ENCODE peak calls at places on chromosomes 1 and 21, in seven cellular contexts. One of them, this sample, is unnamed.

GRCh38 chr1:228154685-228155571 is 5.2 kb downstream of the GJC2 start:
- DNase-seq in SK-N-MC: no peak
- DNase-seq in activated CD8-positive, alpha-beta memory T cell treated with anti-CD3 and anti-CD28 coated beads for 1 hour: no peak
- DNase-seq in erythroblast: no peak
- DNase-seq in effector CD4-positive, alpha-beta T cell: no peak
- DNase-seq in activated T-cell treated with anti-CD3 and anti-CD28 coated beads for 1 hour: no peak
- DNase-seq in Caki2: no peak
- DNase-seq in this sample: peak; percentile 64

GRCh38 chr1:43930168-43930948 is 3.2 kb upstream of the ARTN start:
- DNase-seq in Caki2: no peak
- DNase-seq in erythroblast: peak; percentile 58
- DNase-seq in activated CD8-positive, alpha-beta memory T cell treated with anti-CD3 and anti-CD28 coated beads for 1 hour: no peak
- DNase-seq in activated T-cell treated with anti-CD3 and anti-CD28 coated beads for 1 hour: no peak
- DNase-seq in effector CD4-positive, alpha-beta T cell: no peak
- DNase-seq in SK-N-MC: peak; percentile 61
- DNase-seq in this sample: peak; percentile 37

GRCh38 chr1:35882586-35882944 is 444 bp upstream of the AGO1 start:
- DNase-seq in activated T-cell treated with anti-CD3 and anti-CD28 coated beads for 1 hour: no peak
- DNase-seq in activated CD8-positive, alpha-beta memory T cell treated with anti-CD3 and anti-CD28 coated beads for 1 hour: no peak
- DNase-seq in effector CD4-positive, alpha-beta T cell: no peak
- DNase-seq in erythroblast: peak; percentile 48
- DNase-seq in Caki2: no peak
- DNase-seq in SK-N-MC: no peak
- DNase-seq in this sample: no peak

GRCh38 chr1:198669771-198670170 is 30.9 kb downstream of the PTPRC start:
- DNase-seq in activated T-cell treated with anti-CD3 and anti-CD28 coated beads for 1 hour: no peak
- DNase-seq in Caki2: no peak
- DNase-seq in SK-N-MC: no peak
- DNase-seq in activated CD8-positive, alpha-beta memory T cell treated with anti-CD3 and anti-CD28 coated beads for 1 hour: no peak
- DNase-seq in effector CD4-positive, alpha-beta T cell: no peak
- DNase-seq in erythroblast: no peak
- DNase-seq in this sample: no peak

GRCh38 chr1:154190550-154190949 is 1.4 kb downstream of the TPM3 start:
- DNase-seq in effector CD4-positive, alpha-beta T cell: no peak
- DNase-seq in SK-N-MC: no peak
- DNase-seq in erythroblast: no peak
- DNase-seq in activated T-cell treated with anti-CD3 and anti-CD28 coated beads for 1 hour: no peak
- DNase-seq in Caki2: peak; percentile 37
- DNase-seq in activated CD8-positive, alpha-beta memory T cell treated with anti-CD3 and anti-CD28 coated beads for 1 hour: no peak
- DNase-seq in this sample: no peak

GRCh38 chr1:236156512-236157208 is 14.3 kb downstream of the GPR137B start:
- DNase-seq in effector CD4-positive, alpha-beta T cell: peak; percentile 16
- DNase-seq in activated T-cell treated with anti-CD3 and anti-CD28 coated beads for 1 hour: no peak
- DNase-seq in activated CD8-positive, alpha-beta memory T cell treated with anti-CD3 and anti-CD28 coated beads for 1 hour: no peak
- DNase-seq in Caki2: no peak
- DNase-seq in SK-N-MC: no peak
- DNase-seq in erythroblast: no peak
- DNase-seq in this sample: no peak

GRCh38 chr1:5890346-5891106 is 101.7 kb downstream of the NPHP4 start:
- DNase-seq in activated CD8-positive, alpha-beta memory T cell treated with anti-CD3 and anti-CD28 coated beads for 1 hour: no peak
- DNase-seq in erythroblast: no peak
- DNase-seq in activated T-cell treated with anti-CD3 and anti-CD28 coated beads for 1 hour: no peak
- DNase-seq in SK-N-MC: no peak
- DNase-seq in Caki2: no peak
- DNase-seq in effector CD4-positive, alpha-beta T cell: no peak
- DNase-seq in this sample: no peak

GRCh38 chr21:35343046-35343816 is 294.1 kb upstream of the RUNX1 start:
- DNase-seq in activated T-cell treated with anti-CD3 and anti-CD28 coated beads for 1 hour: no peak
- DNase-seq in activated CD8-positive, alpha-beta memory T cell treated with anti-CD3 and anti-CD28 coated beads for 1 hour: no peak
- DNase-seq in SK-N-MC: no peak
- DNase-seq in erythroblast: no peak
- DNase-seq in Caki2: no peak
- DNase-seq in effector CD4-positive, alpha-beta T cell: no peak
- DNase-seq in this sample: no peak

GRCh38 chr1:213266983-213267772 is 216.1 kb downstream of the RPS6KC1 start:
- DNase-seq in Caki2: no peak
- DNase-seq in activated CD8-positive, alpha-beta memory T cell treated with anti-CD3 and anti-CD28 coated beads for 1 hour: no peak
- DNase-seq in activated T-cell treated with anti-CD3 and anti-CD28 coated beads for 1 hour: no peak
- DNase-seq in effector CD4-positive, alpha-beta T cell: no peak
- DNase-seq in SK-N-MC: no peak
- DNase-seq in erythroblast: no peak
- DNase-seq in this sample: no peak

GRCh38 chr1:168469690-168470089 is 74.1 kb downstream of the XCL2 start:
- DNase-seq in effector CD4-positive, alpha-beta T cell: peak; percentile 7
- DNase-seq in Caki2: peak; percentile 38
- DNase-seq in erythroblast: peak; percentile 78
- DNase-seq in activated T-cell treated with anti-CD3 and anti-CD28 coated beads for 1 hour: peak; percentile 7
- DNase-seq in SK-N-MC: peak; percentile 71
- DNase-seq in activated CD8-positive, alpha-beta memory T cell treated with anti-CD3 and anti-CD28 coated beads for 1 hour: no peak
- DNase-seq in this sample: no peak

GRCh38 chr1:14686701-14687100 is 88.2 kb downstream of the KAZN start:
- DNase-seq in erythroblast: no peak
- DNase-seq in SK-N-MC: no peak
- DNase-seq in activated T-cell treated with anti-CD3 and anti-CD28 coated beads for 1 hour: no peak
- DNase-seq in Caki2: no peak
- DNase-seq in effector CD4-positive, alpha-beta T cell: no peak
- DNase-seq in activated CD8-positive, alpha-beta memory T cell treated with anti-CD3 and anti-CD28 coated beads for 1 hour: no peak
- DNase-seq in this sample: no peak

GRCh38 chr1:48869116-48869893 is 92.6 kb upstream of the BEND5 start:
- DNase-seq in erythroblast: no peak
- DNase-seq in effector CD4-positive, alpha-beta T cell: no peak
- DNase-seq in Caki2: no peak
- DNase-seq in activated T-cell treated with anti-CD3 and anti-CD28 coated beads for 1 hour: no peak
- DNase-seq in activated CD8-positive, alpha-beta memory T cell treated with anti-CD3 and anti-CD28 coated beads for 1 hour: no peak
- DNase-seq in SK-N-MC: no peak
- DNase-seq in this sample: no peak

GRCh38 chr21:26177187-26177586 is 6.6 kb upstream of the APP start:
- DNase-seq in SK-N-MC: no peak
- DNase-seq in activated CD8-positive, alpha-beta memory T cell treated with anti-CD3 and anti-CD28 coated beads for 1 hour: no peak
- DNase-seq in activated T-cell treated with anti-CD3 and anti-CD28 coated beads for 1 hour: no peak
- DNase-seq in Caki2: no peak
- DNase-seq in erythroblast: no peak
- DNase-seq in effector CD4-positive, alpha-beta T cell: no peak
- DNase-seq in this sample: peak; percentile 61

GRCh38 chr1:102191723-102192122 is 195.0 kb upstream of the OLFM3 start:
- DNase-seq in activated T-cell treated with anti-CD3 and anti-CD28 coated beads for 1 hour: no peak
- DNase-seq in erythroblast: peak; percentile 28
- DNase-seq in SK-N-MC: no peak
- DNase-seq in effector CD4-positive, alpha-beta T cell: no peak
- DNase-seq in activated CD8-positive, alpha-beta memory T cell treated with anti-CD3 and anti-CD28 coated beads for 1 hour: no peak
- DNase-seq in Caki2: peak; percentile 2
- DNase-seq in this sample: peak; percentile 58

GRCh38 chr1:162908236-162908635 is 47.3 kb upstream of the CCDC190 start:
- DNase-seq in effector CD4-positive, alpha-beta T cell: no peak
- DNase-seq in erythroblast: no peak
- DNase-seq in activated CD8-positive, alpha-beta memory T cell treated with anti-CD3 and anti-CD28 coated beads for 1 hour: no peak
- DNase-seq in activated T-cell treated with anti-CD3 and anti-CD28 coated beads for 1 hour: no peak
- DNase-seq in Caki2: no peak
- DNase-seq in SK-N-MC: no peak
- DNase-seq in this sample: no peak

GRCh38 chr21:33514234-33514633 is 22.7 kb upstream of the DNAJC28 start:
- DNase-seq in Caki2: no peak
- DNase-seq in activated T-cell treated with anti-CD3 and anti-CD28 coated beads for 1 hour: no peak
- DNase-seq in activated CD8-positive, alpha-beta memory T cell treated with anti-CD3 and anti-CD28 coated beads for 1 hour: no peak
- DNase-seq in SK-N-MC: no peak
- DNase-seq in effector CD4-positive, alpha-beta T cell: no peak
- DNase-seq in erythroblast: no peak
- DNase-seq in this sample: no peak

GRCh38 chr21:38619865-38620513 is 121.7 kb upstream of the ERG start:
- DNase-seq in SK-N-MC: no peak
- DNase-seq in activated CD8-positive, alpha-beta memory T cell treated with anti-CD3 and anti-CD28 coated beads for 1 hour: no peak
- DNase-seq in erythroblast: no peak
- DNase-seq in Caki2: no peak
- DNase-seq in activated T-cell treated with anti-CD3 and anti-CD28 coated beads for 1 hour: no peak
- DNase-seq in effector CD4-positive, alpha-beta T cell: no peak
- DNase-seq in this sample: no peak

GRCh38 chr1:204601979-204602653 is 83.4 kb downstream of the LRRN2 start:
- DNase-seq in Caki2: no peak
- DNase-seq in activated CD8-positive, alpha-beta memory T cell treated with anti-CD3 and anti-CD28 coated beads for 1 hour: no peak
- DNase-seq in SK-N-MC: no peak
- DNase-seq in erythroblast: no peak
- DNase-seq in effector CD4-positive, alpha-beta T cell: no peak
- DNase-seq in activated T-cell treated with anti-CD3 and anti-CD28 coated beads for 1 hour: no peak
- DNase-seq in this sample: no peak

GRCh38 chr21:38830667-38831525 is 25.2 kb downstream of the ETS2 start:
- DNase-seq in Caki2: no peak
- DNase-seq in effector CD4-positive, alpha-beta T cell: no peak
- DNase-seq in SK-N-MC: no peak
- DNase-seq in erythroblast: no peak
- DNase-seq in activated T-cell treated with anti-CD3 and anti-CD28 coated beads for 1 hour: no peak
- DNase-seq in activated CD8-positive, alpha-beta memory T cell treated with anti-CD3 and anti-CD28 coated beads for 1 hour: no peak
- DNase-seq in this sample: no peak

GRCh38 chr1:183673605-183674150 is 20.6 kb upstream of the APOBEC4 start:
- DNase-seq in effector CD4-positive, alpha-beta T cell: no peak
- DNase-seq in erythroblast: no peak
- DNase-seq in activated CD8-positive, alpha-beta memory T cell treated with anti-CD3 and anti-CD28 coated beads for 1 hour: no peak
- DNase-seq in SK-N-MC: no peak
- DNase-seq in Caki2: no peak
- DNase-seq in activated T-cell treated with anti-CD3 and anti-CD28 coated beads for 1 hour: no peak
- DNase-seq in this sample: no peak

GRCh38 chr1:16614361-16615252 is 1.2 kb upstream of the NBPF1 start:
- DNase-seq in erythroblast: no peak
- DNase-seq in activated CD8-positive, alpha-beta memory T cell treated with anti-CD3 and anti-CD28 coated beads for 1 hour: no peak
- DNase-seq in activated T-cell treated with anti-CD3 and anti-CD28 coated beads for 1 hour: no peak
- DNase-seq in Caki2: no peak
- DNase-seq in effector CD4-positive, alpha-beta T cell: peak; percentile 1
- DNase-seq in SK-N-MC: no peak
- DNase-seq in this sample: no peak

GRCh38 chr1:153544453-153545066 is 1.0 kb downstream of the S100A4 start:
- DNase-seq in erythroblast: no peak
- DNase-seq in SK-N-MC: no peak
- DNase-seq in activated T-cell treated with anti-CD3 and anti-CD28 coated beads for 1 hour: no peak
- DNase-seq in effector CD4-positive, alpha-beta T cell: no peak
- DNase-seq in activated CD8-positive, alpha-beta memory T cell treated with anti-CD3 and anti-CD28 coated beads for 1 hour: no peak
- DNase-seq in Caki2: no peak
- DNase-seq in this sample: no peak

GRCh38 chr1:219963432-219963831 is 35.1 kb upstream of the SLC30A10 start:
- DNase-seq in activated T-cell treated with anti-CD3 and anti-CD28 coated beads for 1 hour: no peak
- DNase-seq in erythroblast: no peak
- DNase-seq in activated CD8-positive, alpha-beta memory T cell treated with anti-CD3 and anti-CD28 coated beads for 1 hour: no peak
- DNase-seq in effector CD4-positive, alpha-beta T cell: no peak
- DNase-seq in SK-N-MC: no peak
- DNase-seq in Caki2: no peak
- DNase-seq in this sample: no peak

GRCh38 chr1:220680085-220680687 is 10.0 kb upstream of the C1orf115 start:
- DNase-seq in activated T-cell treated with anti-CD3 and anti-CD28 coated beads for 1 hour: no peak
- DNase-seq in erythroblast: peak; percentile 43
- DNase-seq in Caki2: peak; percentile 29
- DNase-seq in SK-N-MC: no peak
- DNase-seq in activated CD8-positive, alpha-beta memory T cell treated with anti-CD3 and anti-CD28 coated beads for 1 hour: no peak
- DNase-seq in effector CD4-positive, alpha-beta T cell: no peak
- DNase-seq in this sample: peak; percentile 52

GRCh38 chr1:227899141-227899819 is 48.5 kb downstream of the WNT9A start:
- DNase-seq in effector CD4-positive, alpha-beta T cell: no peak
- DNase-seq in erythroblast: no peak
- DNase-seq in Caki2: no peak
- DNase-seq in activated T-cell treated with anti-CD3 and anti-CD28 coated beads for 1 hour: no peak
- DNase-seq in SK-N-MC: no peak
- DNase-seq in activated CD8-positive, alpha-beta memory T cell treated with anti-CD3 and anti-CD28 coated beads for 1 hour: no peak
- DNase-seq in this sample: no peak

GRCh38 chr1:41371630-41372599 is 10.7 kb downstream of the FOXO6 start:
- DNase-seq in effector CD4-positive, alpha-beta T cell: no peak
- DNase-seq in SK-N-MC: no peak
- DNase-seq in activated CD8-positive, alpha-beta memory T cell treated with anti-CD3 and anti-CD28 coated beads for 1 hour: no peak
- DNase-seq in erythroblast: no peak
- DNase-seq in Caki2: no peak
- DNase-seq in activated T-cell treated with anti-CD3 and anti-CD28 coated beads for 1 hour: no peak
- DNase-seq in this sample: no peak

GRCh38 chr1:10665930-10666850 is 130.3 kb downstream of the CASZ1 start:
- DNase-seq in activated T-cell treated with anti-CD3 and anti-CD28 coated beads for 1 hour: no peak
- DNase-seq in effector CD4-positive, alpha-beta T cell: no peak
- DNase-seq in Caki2: peak; percentile 12
- DNase-seq in SK-N-MC: no peak
- DNase-seq in activated CD8-positive, alpha-beta memory T cell treated with anti-CD3 and anti-CD28 coated beads for 1 hour: no peak
- DNase-seq in erythroblast: no peak
- DNase-seq in this sample: no peak

GRCh38 chr1:28893403-28894102 is 20.8 kb upstream of the EPB41 start:
- DNase-seq in activated CD8-positive, alpha-beta memory T cell treated with anti-CD3 and anti-CD28 coated beads for 1 hour: no peak
- DNase-seq in Caki2: no peak
- DNase-seq in effector CD4-positive, alpha-beta T cell: no peak
- DNase-seq in SK-N-MC: no peak
- DNase-seq in erythroblast: peak; percentile 58
- DNase-seq in activated T-cell treated with anti-CD3 and anti-CD28 coated beads for 1 hour: no peak
- DNase-seq in this sample: no peak

This sample was measured in SW480.